ENCODE peak calls at places on chromosome 7, in four cellular contexts. E is heart right ventricle, P is psoas muscle, T is heart left ventricle. Q is an unnamed sample.

GRCh38 chr7:24741691-24742639 is 15.3 kb downstream of the GSDME start:
- DNase-seq in P (peak), T (no peak), E (no peak), Q (no peak)

GRCh38 chr7:157402388-157402703 is 65.5 kb downstream of the DNAJB6 start:
- DNase-seq in P (no peak), E (no peak), T (no peak), Q (no peak)

GRCh38 chr7:36015733-36016132 is 137.3 kb upstream of the EEPD1 start:
- DNase-seq in E (no peak), T (no peak), P (no peak), Q (no peak)

GRCh38 chr7:116451958-116452729 is 47.4 kb upstream of the CAV2 start:
- DNase-seq in E (no peak), T (no peak), P (no peak), Q (no peak)

GRCh38 chr7:150951521-150951920 is 26.6 kb downstream of the KCNH2 start:
- DNase-seq in P (no peak), E (no peak), T (no peak), Q (no peak)

GRCh38 chr7:43669286-43670081 is 59.8 kb downstream of the COA1 start:
- DNase-seq in T (no peak), E (no peak), P (no peak), Q (peak)

GRCh38 chr7:87564290-87564963 is 36.3 kb downstream of the ABCB1 start:
- DNase-seq in T (no peak), E (no peak), P (no peak), Q (no peak)

GRCh38 chr7:27173412-27174076 is 576 bp downstream of the HOXA10 start:
- DNase-seq in E (no peak), P (no peak), T (no peak), Q (no peak)

GRCh38 chr7:101058355-101058754 is 26.9 kb upstream of the TRIM56 start:
- DNase-seq in E (peak), T (peak), P (peak), Q (no peak)

GRCh38 chr7:73978681-73979563 is 49.1 kb upstream of the ELN start:
- DNase-seq in P (peak), T (peak), E (peak), Q (no peak)

GRCh38 chr7:157785021-157785441 is 448.2 kb downstream of the DNAJB6 start:
- DNase-seq in P (no peak), E (no peak), T (no peak), Q (no peak)

GRCh38 chr7:8436965-8437364 is 3.6 kb downstream of the NXPH1 start:
- DNase-seq in E (no peak), P (no peak), T (no peak), Q (peak)

GRCh38 chr7:40711706-40712105 is 576.9 kb downstream of the SUGCT start:
- DNase-seq in P (no peak), T (no peak), E (no peak), Q (no peak)

GRCh38 chr7:84196007-84196551 is 1.5 kb upstream of the SEMA3A start:
- DNase-seq in E (no peak), T (no peak), P (no peak), Q (no peak)

GRCh38 chr7:95527033-95527775 is 41.5 kb downstream of the ASB4 start:
- DNase-seq in T (peak), E (no peak), P (no peak), Q (no peak)

GRCh38 chr7:131546583-131547111 is 9.8 kb downstream of the PODXL start:
- DNase-seq in P (no peak), E (no peak), T (no peak), Q (no peak)

GRCh38 chr7:22896917-22897316 is 74.3 kb upstream of the TOMM7 start:
- DNase-seq in P (no peak), E (no peak), T (no peak), Q (no peak)

GRCh38 chr7:92633211-92633906 is 43.2 kb upstream of the FAM133B start:
- DNase-seq in E (no peak), T (no peak), P (no peak), Q (no peak)

GRCh38 chr7:74398426-74398825 is 55.3 kb upstream of the GTF2IRD1 start:
- DNase-seq in T (no peak), E (no peak), P (no peak), Q (no peak)

GRCh38 chr7:74527842-74528241 is 74.1 kb downstream of the GTF2IRD1 start:
- DNase-seq in T (no peak), P (no peak), E (no peak), Q (no peak)

GRCh38 chr7:75983471-75984129 is 10.8 kb downstream of the TMEM120A start:
- DNase-seq in T (no peak), P (no peak), E (no peak), Q (no peak)

GRCh38 chr7:39659356-39660013 is 36.1 kb downstream of the RALA start:
- DNase-seq in E (no peak), P (no peak), T (no peak), Q (no peak)

GRCh38 chr7:44998153-44998871 is 1.7 kb upstream of the CCM2 start:
- DNase-seq in E (no peak), T (no peak), P (no peak), Q (no peak)

GRCh38 chr7:44999245-45000095 is 531 bp upstream of the CCM2 start:
- DNase-seq in E (peak), P (peak), T (peak), Q (peak)

GRCh38 chr7:45000096-45001032 is at the start of gene CCM2:
- DNase-seq in E (peak), T (peak), P (peak), Q (no peak)

GRCh38 chr7:44994877-44995554 is 5.0 kb upstream of the CCM2 start:
- DNase-seq in P (no peak), E (no peak), T (no peak), Q (no peak)

DNA sequence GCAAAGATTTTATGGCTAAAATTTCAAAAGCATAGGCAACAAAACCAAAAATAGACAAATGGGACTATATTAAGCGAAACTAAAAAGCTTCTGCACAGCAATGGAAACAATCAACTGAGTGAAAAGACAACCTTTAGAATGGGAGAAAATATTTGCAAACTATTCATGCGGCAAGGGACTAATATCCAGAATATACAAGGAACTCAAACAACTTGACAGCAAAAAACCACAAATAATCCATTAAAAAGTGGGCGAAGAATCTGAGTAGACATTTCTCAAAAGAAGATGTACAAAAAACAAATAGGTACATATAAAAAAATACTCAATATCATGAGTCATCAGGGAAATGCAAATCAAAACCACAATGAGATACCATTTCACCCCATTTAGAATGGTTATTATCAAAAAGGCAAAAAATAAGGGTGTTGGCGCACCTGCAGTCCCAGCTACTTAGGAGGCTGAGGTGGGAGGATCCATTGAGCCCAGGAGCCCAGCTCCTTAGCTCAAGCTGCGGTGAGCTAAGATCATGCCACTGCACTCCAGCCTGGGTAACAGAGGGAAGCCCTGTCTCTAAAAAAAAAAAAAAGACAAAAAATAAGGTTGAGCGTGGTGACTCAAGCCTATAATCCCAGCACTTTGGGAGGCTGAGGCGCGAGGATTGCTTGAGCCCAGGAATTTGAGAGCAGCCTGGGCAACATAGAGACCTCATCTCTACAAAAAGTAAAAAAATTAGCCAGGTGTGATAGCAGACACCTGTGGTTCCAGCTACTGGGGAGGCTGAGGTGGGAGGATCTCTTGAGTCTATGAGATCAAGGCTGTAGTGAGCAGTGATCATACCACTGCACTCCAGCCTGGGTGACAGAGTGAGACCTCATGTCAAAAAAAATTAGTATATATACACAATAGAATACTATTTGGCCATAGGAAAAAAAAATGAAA is 4.2 kb upstream of the CCM2 start:
- DNase-seq in P (no peak), E (no peak), T (no peak), Q (no peak)
- H3K27ac ChIP-seq in P (no peak), E (no peak), T (no peak), Q (no peak)

GRCh38 chr7:139451638-139452037 is 31.8 kb downstream of the KLRG2 start:
- DNase-seq in E (no peak), T (no peak), P (no peak), Q (no peak)

GRCh38 chr7:139455789-139456188 is 27.7 kb downstream of the KLRG2 start:
- DNase-seq in E (no peak), P (no peak), T (no peak), Q (no peak)

GRCh38 chr7:139450851-139451250 is 32.6 kb downstream of the KLRG2 start:
- DNase-seq in E (no peak), P (no peak), T (no peak), Q (no peak)

GRCh38 chr7:139453673-139454321 is 29.7 kb downstream of the KLRG2 start:
- DNase-seq in E (no peak), T (no peak), P (no peak), Q (no peak)

DNA sequence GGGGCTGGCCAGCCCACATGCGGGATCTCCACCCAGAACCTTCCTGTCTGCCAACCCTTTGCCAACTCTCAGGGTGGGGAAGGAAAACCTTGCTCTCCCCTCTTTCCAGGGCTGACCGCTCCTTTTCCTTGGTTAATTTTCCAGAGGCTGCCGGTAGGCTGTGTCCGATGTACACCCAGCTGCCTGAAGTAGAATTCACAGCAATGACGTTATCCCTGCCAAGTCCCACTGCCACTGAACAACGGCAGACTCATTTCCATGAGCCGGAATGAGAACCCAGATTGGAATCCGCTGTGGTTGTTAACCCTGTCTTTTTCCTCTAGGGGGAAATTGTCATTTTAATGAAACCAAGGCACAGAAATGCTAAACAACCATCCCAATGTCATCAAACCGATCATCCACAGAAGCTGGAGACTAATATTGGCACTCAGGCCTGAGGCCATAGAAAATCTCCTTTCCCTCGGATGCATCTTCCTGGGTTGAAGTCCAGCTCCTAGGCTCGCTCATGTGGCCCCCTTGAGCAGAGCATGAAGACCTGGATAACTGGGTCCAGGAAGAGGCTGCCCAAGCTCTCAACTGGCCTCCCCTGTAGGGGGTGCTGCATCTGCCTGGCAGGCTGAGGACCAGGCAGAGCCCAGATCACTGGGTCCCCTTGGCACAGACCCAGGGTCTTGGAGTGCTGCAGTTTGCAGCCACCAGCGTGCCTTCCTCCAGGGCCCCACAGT is 30.4 kb downstream of the KLRG2 start:
- DNase-seq in P (no peak), T (no peak), E (no peak), Q (no peak)
- TF ChIP-seq CTCF in P (no peak), T (no peak), E (no peak), Q (no peak)

GRCh38 chr7:977326-978048 is 2.1 kb upstream of the COX19 start:
- DNase-seq in E (no peak), P (no peak), T (no peak), Q (peak)
- H3K27ac ChIP-seq in E (no peak), P (no peak), T (no peak), Q (peak)

GRCh38 chr7:17640730-17641377 is 299.4 kb downstream of the SNX13 start:
- DNase-seq in E (no peak), P (no peak), T (no peak), Q (no peak)
- TF ChIP-seq CTCF in E (peak), P (peak), T (peak), Q (peak)

GRCh38 chr7:85820702-85821443 is 634.0 kb upstream of the SEMA3D start:
- DNase-seq in P (no peak), E (no peak), T (no peak), Q (no peak)

DNA sequence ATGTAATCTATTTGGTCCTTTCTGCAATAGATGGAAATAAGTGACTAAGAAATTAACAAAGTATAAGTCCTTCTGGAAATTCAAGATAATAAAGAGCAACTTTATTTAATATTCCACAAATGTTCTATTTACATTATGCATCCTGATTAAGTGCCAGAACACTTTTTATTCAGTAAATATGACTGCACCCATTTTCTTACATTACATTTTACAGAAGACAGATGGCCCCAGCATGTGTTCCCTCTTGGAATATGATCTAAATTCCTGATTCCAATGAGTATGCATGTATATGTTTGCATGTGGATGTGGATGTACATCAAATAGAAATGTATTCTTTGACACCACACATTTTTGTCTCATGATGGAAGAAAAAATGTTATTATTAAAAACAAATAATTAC is 628.7 kb upstream of the SEMA3D start:
- DNase-seq in E (no peak), P (no peak), T (no peak), Q (no peak)
- H3K27ac ChIP-seq in E (no peak), P (no peak), T (no peak), Q (no peak)

Q was measured in dorsolateral prefrontal cortex.